ENCODE peak calls at places on chromosomes 13 and 19, in nine cellular contexts. Z is lung, W is brain microvascular endothelial cell, A is progenitor cell of endocrine pancreas, K is AG04450, J is cardiac muscle cell, Y is natural killer cell, O is lower lobe of right lung, C is stomach. D is an unnamed sample.
A peak's percentile ranks its signal among the peaks of the same experiment; 100 is the strongest.

GRCh38 chr13:109782823-109783411 is 3.5 kb downstream of the IRS2 start:
- DNase-seq in Z (no peak), W (no peak), A (no peak), K (no peak), J (no peak), Y (no peak), O (no peak), C (no peak), D (no peak)

GRCh38 chr19:47512183-47512947 is 2.5 kb downstream of the NAPA start:
- DNase-seq in Z (peak; percentile 76), W (no peak), A (no peak), K (no peak), J (peak; percentile 71), Y (no peak), O (peak; percentile 65), C (peak; percentile 83), D (no peak)

GRCh38 chr13:26616126-26616525 is 58.6 kb downstream of the WASF3 start:
- DNase-seq in Z (no peak), W (no peak), A (no peak), K (no peak), J (peak; percentile 44), Y (no peak), O (no peak), C (no peak), D (no peak)

GRCh38 chr19:15467734-15468214 is 3.4 kb upstream of the RASAL3 start:
- DNase-seq in Z (no peak), W (no peak), A (no peak), K (no peak), J (no peak), Y (no peak), O (no peak), C (no peak), D (no peak)

GRCh38 chr19:18995804-18996241 is 37.5 kb downstream of the SUGP2 start:
- DNase-seq in Z (peak; percentile 65), W (peak; percentile 88), A (no peak), K (peak; percentile 91), J (peak; percentile 93), Y (no peak), O (peak; percentile 60), C (peak; percentile 35), D (no peak)

GRCh38 chr19:48746738-48747575 is at the start of gene IZUMO1:
- DNase-seq in Z (peak; percentile 76), W (peak; percentile 94), A (peak; percentile 48), K (peak; percentile 66), J (peak; percentile 97), Y (no peak), O (peak; percentile 82), C (peak; percentile 61), D (no peak)

GRCh38 chr13:111472559-111473460 is 152.4 kb downstream of the TEX29 start:
- DNase-seq in Z (no peak), W (no peak), A (no peak), K (no peak), J (no peak), Y (no peak), O (no peak), C (no peak), D (no peak)

GRCh38 chr13:50731400-50731799 is 112.1 kb downstream of the DLEU7 start:
- DNase-seq in Z (no peak), W (peak; percentile 71), A (no peak), K (no peak), J (peak; percentile 75), Y (no peak), O (no peak), C (no peak), D (no peak)

GRCh38 chr19:47280183-47280797 is 5.6 kb downstream of the INAFM1 start:
- DNase-seq in Z (no peak), W (no peak), A (no peak), K (no peak), J (peak; percentile 25), Y (peak; percentile 38), O (peak; percentile 56), C (peak; percentile 45), D (no peak)

GRCh38 chr19:38932425-38933179 is 1.9 kb downstream of the MRPS12 start:
- DNase-seq in Z (no peak), W (peak; percentile 40), A (no peak), K (no peak), J (peak; percentile 61), Y (no peak), O (no peak), C (no peak), D (no peak)

GRCh38 chr13:99067160-99067985 is 89.5 kb upstream of the DOCK9 start:
- DNase-seq in Z (no peak), W (peak; percentile 28), A (no peak), K (no peak), J (peak; percentile 33), Y (no peak), O (no peak), C (no peak), D (no peak)

GRCh38 chr13:62760724-62761123 is 1345.1 kb upstream of the PCDH20 start:
- DNase-seq in Z (no peak), W (no peak), A (no peak), K (no peak), J (no peak), Y (no peak), O (no peak), C (no peak), D (no peak)

GRCh38 chr19:29687897-29688728 is 22.9 kb downstream of the PLEKHF1 start:
- DNase-seq in Z (no peak), W (peak; percentile 51), A (no peak), K (no peak), J (peak; percentile 73), Y (no peak), O (no peak), C (no peak), D (no peak)

GRCh38 chr19:1045247-1045603 is 5.3 kb downstream of the ABCA7 start:
- DNase-seq in Z (no peak), W (no peak), A (no peak), K (no peak), J (no peak), Y (peak; percentile 57), O (no peak), C (peak; percentile 45), D (peak; percentile 45)

GRCh38 chr13:50706505-50706904 is 137.0 kb downstream of the DLEU7 start:
- DNase-seq in Z (no peak), W (no peak), A (no peak), K (no peak), J (no peak), Y (no peak), O (no peak), C (no peak), D (no peak)

GRCh38 chr19:2582984-2583956 is 107.3 kb downstream of the GADD45B start:
- DNase-seq in Z (no peak), W (no peak), A (no peak), K (no peak), J (no peak), Y (no peak), O (no peak), C (no peak), D (no peak)
- TF ChIP-seq CTCF in Z (no peak), W (no peak), A (no peak), K (no peak), J (no peak), Y (no peak), O (no peak), C (no peak), D (no peak)

GRCh38 chr13:112895521-112896465 is 73.2 kb upstream of the MCF2L start:
- DNase-seq in Z (no peak), W (no peak), A (no peak), K (no peak), J (no peak), Y (no peak), O (peak; percentile 42), C (no peak), D (no peak)

GRCh38 chr13:112894673-112895481 is 74.1 kb upstream of the MCF2L start:
- DNase-seq in Z (no peak), W (no peak), A (peak; percentile 37), K (no peak), J (no peak), Y (no peak), O (peak; percentile 46), C (no peak), D (no peak)

GRCh38 chr13:112892759-112893569 is 76.0 kb upstream of the MCF2L start:
- DNase-seq in Z (no peak), W (no peak), A (peak; percentile 46), K (no peak), J (no peak), Y (no peak), O (peak; percentile 47), C (peak; percentile 61), D (no peak)

GRCh38 chr13:112894423-112894672 is 74.7 kb upstream of the MCF2L start:
- DNase-seq in Z (no peak), W (no peak), A (no peak), K (no peak), J (no peak), Y (no peak), O (no peak), C (no peak), D (peak; percentile 42)

GRCh38 chr13:112893570-112894422 is 75.2 kb upstream of the MCF2L start:
- DNase-seq in Z (no peak), W (peak; percentile 5), A (peak; percentile 70), K (no peak), J (peak; percentile 11), Y (no peak), O (peak; percentile 58), C (peak; percentile 69), D (no peak)
- TF ChIP-seq CTCF in Z (no peak), W (no peak), A (peak; percentile 18), K (no peak), J (no peak), Y (no peak), O (no peak), C (no peak), D (no peak)

GRCh38 chr13:107678075-107678689 is 537.2 kb downstream of the LIG4 start:
- DNase-seq in Z (no peak), W (no peak), A (no peak), K (peak; percentile 4), J (no peak), Y (no peak), O (no peak), C (no peak), D (no peak)
- TF ChIP-seq CTCF in Z (no peak), W (peak; percentile 39), A (peak; percentile 18), K (peak; percentile 61), J (no peak), Y (no peak), O (no peak), C (no peak), D (no peak)

GRCh38 chr13:41652735-41653361 is 195.5 kb downstream of the RGCC start:
- DNase-seq in Z (no peak), W (no peak), A (no peak), K (peak; percentile 42), J (peak; percentile 76), Y (no peak), O (no peak), C (no peak), D (no peak)

GRCh38 chr13:41654800-41655199 is 197.4 kb downstream of the RGCC start:
- DNase-seq in Z (no peak), W (no peak), A (no peak), K (no peak), J (no peak), Y (no peak), O (no peak), C (no peak), D (no peak)

GRCh38 chr13:41660426-41660825 is 203.1 kb downstream of the RGCC start:
- DNase-seq in Z (no peak), W (no peak), A (no peak), K (no peak), J (no peak), Y (no peak), O (no peak), C (no peak), D (no peak)

GRCh38 chr13:41655997-41656396 is 198.6 kb downstream of the RGCC start:
- DNase-seq in Z (no peak), W (no peak), A (no peak), K (no peak), J (no peak), Y (no peak), O (no peak), C (no peak), D (no peak)

GRCh38 chr13:41658057-41658642 is 200.8 kb downstream of the RGCC start:
- DNase-seq in Z (no peak), W (peak; percentile 74), A (no peak), K (peak; percentile 74), J (peak; percentile 76), Y (no peak), O (no peak), C (no peak), D (no peak)
- TF ChIP-seq CTCF in Z (no peak), W (peak; percentile 51), A (no peak), K (peak; percentile 30), J (peak; percentile 11), Y (no peak), O (no peak), C (no peak), D (no peak)